ENCODE peak calls at places on chromosomes 1 and 21, in five cellular contexts. E is nephron progenitor cell; I is uterus; Q is activated naive CD4-positive, alpha-beta T cell treated with anti-CD3 and anti-CD28 coated beads, Interleukin-2, amount 50 U/mL, for 16 hours; L is caudate nucleus. W is an unnamed sample.

GRCh38 chr1:32811917-32812316 is 5.2 kb downstream of the YARS1 start:
- DNase-seq in E (no peak), L (no peak), I (no peak), Q (no peak), W (no peak)

GRCh38 chr1:25867210-25867991 is 8.1 kb downstream of the PAQR7 start:
- DNase-seq in I (no peak), Q (no peak), L (no peak), E (no peak), W (no peak)

GRCh38 chr1:78645728-78646127 is 3.9 kb upstream of the IFI44 start:
- DNase-seq in Q (no peak), E (no peak), I (no peak), L (no peak), W (no peak)

GRCh38 chr1:216600730-216601426 is 122.4 kb downstream of the ESRRG start:
- DNase-seq in E (peak; percentile 74), Q (no peak), L (peak; percentile 86), I (peak; percentile 71), W (peak; percentile 77)

GRCh38 chr1:1763657-1764621 is 14.3 kb downstream of the NADK start:
- DNase-seq in Q (no peak), L (peak; percentile 43), I (no peak), E (no peak), W (peak; percentile 83)

GRCh38 chr1:73106931-73107330 is 824.6 kb upstream of the NEGR1 start:
- DNase-seq in E (no peak), Q (no peak), L (no peak), I (no peak), W (no peak)

GRCh38 chr1:201111672-201112071 is 554 bp downstream of the CACNA1S start:
- DNase-seq in Q (no peak), L (no peak), I (no peak), E (no peak), W (no peak)

GRCh38 chr21:44946254-44947041 is 6.6 kb downstream of the SLX9 start:
- DNase-seq in L (no peak), Q (no peak), E (no peak), I (peak; percentile 12), W (no peak)

GRCh38 chr1:9084883-9085282 is 15.4 kb upstream of the SLC2A5 start:
- DNase-seq in E (no peak), Q (no peak), I (no peak), L (no peak), W (peak; percentile 30)

GRCh38 chr1:148353461-148354283 is 129.4 kb downstream of the PPIAL4G start:
- DNase-seq in Q (no peak), I (no peak), L (no peak), E (peak; percentile 15), W (peak; percentile 70)

GRCh38 chr1:74323937-74324473 is 88.8 kb downstream of the TNNI3K start:
- DNase-seq in Q (no peak), I (no peak), E (no peak), L (no peak), W (no peak)

GRCh38 chr1:117971777-117972176 is 42.2 kb downstream of the WDR3 start:
- DNase-seq in Q (no peak), L (no peak), E (no peak), I (no peak), W (no peak)

GRCh38 chr1:89986020-89986419 is 8.9 kb upstream of the ZNF326 start:
- DNase-seq in I (no peak), Q (no peak), E (no peak), L (no peak), W (no peak)